ENCODE peak calls at places on chromosomes 4 and X, in eight cellular contexts. Y is aorta, Z is left ventricle myocardium inferior, G is fibroblast of the aortic adventitia, P is cardiac fibroblast, V is Caco-2, U is mammary epithelial cell, S is choroid plexus epithelial cell. K is an unnamed sample.

GRCh38 chr4:10607206-10607605 is 77.4 kb downstream of the CLNK start:
- DNase-seq in S (no peak), U (no peak), V (no peak), Y (no peak), G (no peak), P (no peak), Z (no peak), K (no peak)

GRCh38 chrX:69024931-69025330 is 140.3 kb downstream of the PJA1 start:
- DNase-seq in Z (peak), S (peak), Y (peak), U (peak), P (peak), V (no peak), G (peak), K (peak)

GRCh38 chrX:39762266-39762841 is 335.4 kb downstream of the BCOR start:
- DNase-seq in Z (no peak), S (peak), G (peak), V (no peak), Y (no peak), U (peak), P (peak), K (no peak)

GRCh38 chr4:2934077-2934812 is 29.0 kb downstream of the NOP14 start:
- DNase-seq in G (peak), V (peak), Z (peak), Y (peak), S (peak), P (peak), U (peak), K (peak)

GRCh38 chr4:40576651-40577480 is 52.8 kb downstream of the RBM47 start:
- DNase-seq in V (peak), S (peak), Y (peak), Z (peak), P (peak), G (peak), U (peak), K (no peak)

GRCh38 chr4:142016031-142016430 is 379.6 kb downstream of the IL15 start:
- DNase-seq in V (no peak), G (no peak), Z (no peak), S (no peak), U (no peak), P (no peak), Y (no peak), K (no peak)

GRCh38 chr4:169976951-169977350 is 49.2 kb downstream of the MFAP3L start:
- DNase-seq in S (no peak), Y (no peak), U (no peak), P (no peak), V (no peak), G (peak), Z (no peak), K (no peak)

GRCh38 chr4:137198791-137199190 is 333.5 kb downstream of the PCDH18 start:
- DNase-seq in S (no peak), V (no peak), Z (no peak), Y (no peak), U (no peak), G (no peak), P (no peak), K (no peak)

GRCh38 chrX:9340619-9341304 is 124.1 kb upstream of the TBL1X start:
- DNase-seq in G (peak), Z (peak), S (peak), Y (no peak), U (no peak), P (peak), V (no peak), K (peak)

GRCh38 chr4:158016511-158016910 is 156.3 kb downstream of the GASK1B start:
- DNase-seq in Y (no peak), Z (no peak), U (peak), G (peak), V (no peak), S (peak), P (peak), K (no peak)

GRCh38 chr4:145045180-145045579 is 52.8 kb downstream of the ANAPC10 start:
- DNase-seq in Y (no peak), G (no peak), Z (no peak), V (no peak), P (no peak), U (no peak), S (no peak), K (no peak)

GRCh38 chr4:71814433-71814832 is 30.6 kb upstream of the GC start:
- DNase-seq in P (no peak), Z (no peak), U (no peak), V (no peak), G (no peak), S (no peak), Y (no peak), K (peak)

DNA sequence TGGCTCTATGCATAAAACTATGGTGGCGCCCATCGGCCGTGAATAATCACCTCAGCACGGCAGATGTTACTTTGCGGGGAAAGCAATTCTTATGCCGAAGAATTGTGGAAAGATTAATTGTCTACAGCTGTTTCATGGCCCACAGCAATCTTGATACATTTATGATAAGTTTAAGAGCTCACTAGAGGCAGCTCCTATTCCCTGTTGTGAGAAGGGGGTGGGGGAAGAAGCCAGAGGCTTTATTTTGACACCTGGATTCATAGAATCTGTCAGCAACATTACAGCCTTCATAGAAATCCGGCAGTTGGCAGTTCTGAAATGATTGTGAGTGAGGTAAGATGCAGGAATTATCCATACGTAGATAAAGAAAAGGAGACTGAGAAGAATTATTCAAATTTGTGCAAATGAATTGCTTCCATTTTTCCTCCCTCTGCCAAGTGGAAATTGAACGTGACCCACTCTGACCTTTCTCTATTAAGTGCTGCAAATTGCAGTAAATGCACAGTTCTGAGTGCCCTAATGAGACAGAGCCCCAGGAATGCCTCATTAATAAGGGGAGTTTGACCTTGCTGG is 188.7 kb downstream of the GPAT3 start:
- DNase-seq in S (no peak), G (no peak), Z (no peak), P (no peak), U (no peak), Y (no peak), V (no peak), K (no peak)
- H3K4me3 ChIP-seq in S (no peak), G (no peak), Z (no peak), P (no peak), U (no peak), Y (no peak), V (no peak), K (no peak)

GRCh38 chrX:37348237-37349130 is 680 bp upstream of the PRRG1 start:
- DNase-seq in Y (no peak), P (peak), S (peak), U (no peak), Z (no peak), V (no peak), G (no peak), K (no peak)

GRCh38 chrX:37353646-37354045 is 4.5 kb downstream of the PRRG1 start:
- DNase-seq in S (no peak), U (no peak), V (no peak), Y (no peak), G (no peak), Z (no peak), P (no peak), K (no peak)

GRCh38 chrX:37347420-37347819 is 1.7 kb upstream of the PRRG1 start:
- DNase-seq in V (peak), S (peak), P (peak), Z (no peak), U (no peak), Y (no peak), G (peak), K (no peak)

GRCh38 chrX:37350034-37350365 is 836 bp downstream of the PRRG1 start:
- DNase-seq in Z (no peak), P (peak), V (no peak), S (no peak), U (peak), Y (no peak), G (peak), K (no peak)

GRCh38 chrX:37349131-37350033 is at the start of gene PRRG1:
- DNase-seq in Y (peak), U (peak), V (peak), S (peak), G (peak), Z (peak), P (peak), K (peak)
- H3K4me3 ChIP-seq in Y (peak), U (peak), V (peak), S (peak), G (peak), Z (peak), P (peak), K (peak)

GRCh38 chr4:113145519-113146291 is 96.3 kb downstream of the ANK2 start:
- DNase-seq in Z (peak), Y (no peak), G (no peak), S (no peak), P (no peak), V (no peak), U (no peak), K (peak)
- H3K4me3 ChIP-seq in Z (peak), Y (no peak), G (no peak), S (no peak), P (no peak), V (no peak), U (no peak), K (no peak)

GRCh38 chr4:76625316-76625715 is 190.3 kb downstream of the SHROOM3 start:
- DNase-seq in P (no peak), Y (no peak), U (no peak), Z (no peak), G (no peak), S (no peak), V (no peak), K (peak)

GRCh38 chr4:76626686-76627465 is 191.8 kb downstream of the SHROOM3 start:
- DNase-seq in G (no peak), V (peak), S (peak), Y (no peak), U (no peak), P (peak), Z (no peak), K (peak)

GRCh38 chr4:76634239-76634638 is 199.2 kb downstream of the SHROOM3 start:
- DNase-seq in P (peak), Z (no peak), S (peak), U (peak), Y (no peak), G (peak), V (no peak), K (no peak)

DNA sequence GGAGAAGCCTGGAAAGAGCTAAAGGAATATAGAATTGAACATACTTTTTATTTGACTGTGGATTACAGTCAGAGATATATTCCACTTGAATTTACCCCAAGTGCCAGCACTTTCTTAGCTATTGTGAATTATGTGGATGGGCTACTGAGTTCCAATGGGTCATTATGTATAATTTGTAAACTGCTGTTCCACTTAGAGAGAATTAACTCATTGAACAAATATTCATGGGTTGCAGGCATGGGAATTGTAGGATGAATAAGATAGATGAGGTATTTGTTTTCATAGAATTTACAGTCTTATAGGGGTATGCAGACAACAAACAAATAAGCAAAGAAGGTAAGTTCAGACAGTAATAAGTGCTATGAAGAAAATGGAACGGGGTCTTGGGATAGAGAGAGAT is 195.7 kb downstream of the SHROOM3 start:
- DNase-seq in G (no peak), Y (no peak), Z (no peak), P (no peak), S (no peak), V (no peak), U (no peak), K (no peak)
- H3K4me3 ChIP-seq in G (no peak), Y (no peak), Z (no peak), P (no peak), S (no peak), V (no peak), U (no peak), K (no peak)

GRCh38 chrX:49269768-49270248 is at the start of gene PPP1R3F:
- DNase-seq in U (no peak), V (no peak), Z (no peak), P (no peak), G (no peak), Y (peak), S (no peak), K (peak)

GRCh38 chrX:49272426-49272825 is 2.8 kb downstream of the PPP1R3F start:
- DNase-seq in U (no peak), S (no peak), Z (no peak), G (no peak), Y (peak), V (no peak), P (no peak), K (no peak)

GRCh38 chrX:49273181-49273727 is 3.7 kb downstream of the PPP1R3F start:
- DNase-seq in U (no peak), Y (peak), S (no peak), P (no peak), Z (no peak), V (no peak), G (no peak), K (no peak)

GRCh38 chrX:49270249-49270921 is 792 bp downstream of the PPP1R3F start:
- DNase-seq in Y (peak), G (no peak), S (no peak), Z (no peak), V (no peak), P (peak), U (no peak), K (peak)

DNA sequence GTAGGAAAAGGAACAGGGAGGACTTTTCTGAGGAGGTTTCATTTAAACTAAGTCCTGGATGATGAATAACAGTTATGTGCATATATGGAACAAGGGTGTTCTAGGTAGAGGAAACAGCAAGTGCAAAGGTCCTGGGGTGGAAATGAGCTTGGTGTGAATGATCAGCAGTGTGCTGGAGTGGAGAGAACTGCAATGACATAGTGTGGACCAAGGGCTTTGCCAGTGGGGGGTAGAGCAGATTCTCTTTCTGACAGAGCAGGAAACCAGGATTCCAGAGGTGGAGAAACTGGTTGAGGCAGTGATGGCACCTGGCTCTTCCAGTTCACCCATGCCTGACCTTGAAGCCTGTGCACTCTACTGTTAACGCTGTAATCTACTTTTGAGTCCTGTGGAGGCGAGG is 1.7 kb downstream of the PPP1R3F start:
- DNase-seq in Z (no peak), G (no peak), P (no peak), V (peak), S (no peak), U (no peak), Y (peak), K (no peak)
- H3K4me3 ChIP-seq in Z (peak), G (no peak), P (no peak), V (no peak), S (no peak), U (no peak), Y (no peak), K (no peak)

GRCh38 chrX:153692611-153693156 is 5.0 kb downstream of the SLC6A8 start:
- DNase-seq in G (no peak), Z (no peak), V (no peak), Y (no peak), P (no peak), U (no peak), S (no peak), K (no peak)

GRCh38 chrX:153692003-153692402 is 4.3 kb downstream of the SLC6A8 start:
- DNase-seq in U (no peak), V (no peak), Y (no peak), S (no peak), G (no peak), P (no peak), Z (no peak), K (no peak)

GRCh38 chrX:153693216-153694086 is 5.7 kb downstream of the SLC6A8 start:
- DNase-seq in V (no peak), P (no peak), Z (no peak), U (no peak), Y (peak), S (no peak), G (no peak), K (no peak)

GRCh38 chrX:153696100-153696499 is 8.4 kb downstream of the SLC6A8 start:
- DNase-seq in V (no peak), Z (no peak), S (no peak), P (no peak), Y (no peak), G (no peak), U (no peak), K (no peak)

DNA sequence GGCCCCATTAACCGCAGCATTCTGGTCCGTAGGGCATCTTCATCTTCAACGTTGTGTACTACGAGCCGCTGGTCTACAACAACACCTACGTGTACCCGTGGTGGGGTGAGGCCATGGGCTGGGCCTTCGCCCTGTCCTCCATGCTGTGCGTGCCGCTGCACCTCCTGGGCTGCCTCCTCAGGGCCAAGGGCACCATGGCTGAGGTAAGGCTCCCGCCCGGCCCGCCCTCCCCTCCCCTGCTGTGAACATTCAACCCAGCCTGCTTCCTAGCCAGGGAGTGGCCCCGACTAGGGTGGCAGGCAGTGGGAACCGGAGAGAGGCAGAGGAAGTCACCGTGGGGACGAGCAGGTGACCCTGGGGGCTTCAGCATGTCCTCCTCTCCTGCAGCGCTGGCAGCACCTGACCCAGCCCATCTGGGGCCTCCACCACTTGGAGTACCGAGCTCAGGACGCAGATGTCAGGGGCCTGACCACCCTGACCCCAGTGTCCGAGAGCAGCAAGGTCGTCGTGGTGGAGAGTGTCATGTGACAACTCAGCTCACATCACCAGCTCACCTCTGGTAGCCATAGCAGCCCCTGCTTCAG is 7.1 kb downstream of the SLC6A8 start:
- DNase-seq in Y (no peak), U (no peak), S (no peak), G (no peak), P (no peak), Z (no peak), V (no peak), K (no peak)
- H3K4me3 ChIP-seq in Y (no peak), U (no peak), S (no peak), G (no peak), P (no peak), Z (no peak), V (no peak), K (no peak)

GRCh38 chrX:136147320-136147901 is at the start of gene FHL1:
- DNase-seq in V (peak), Y (peak), U (no peak), S (peak), P (peak), Z (peak), G (no peak), K (peak)
- H3K4me3 ChIP-seq in V (peak), Y (peak), U (peak), S (peak), P (peak), Z (peak), G (peak), K (peak)

GRCh38 chr4:130648570-130648969 is 1552.6 kb downstream of the C4orf33 start:
- DNase-seq in S (no peak), U (no peak), G (no peak), Y (no peak), Z (no peak), V (no peak), P (no peak), K (no peak)
- H3K4me3 ChIP-seq in S (no peak), U (no peak), G (no peak), Y (no peak), Z (no peak), V (no peak), P (no peak), K (no peak)

GRCh38 chrX:130103605-130104004 is 6.7 kb downstream of the ELF4 start:
- DNase-seq in U (no peak), V (no peak), G (no peak), Y (no peak), Z (no peak), S (no peak), P (no peak), K (no peak)

GRCh38 chrX:130105226-130105625 is 5.1 kb downstream of the ELF4 start:
- DNase-seq in G (no peak), P (no peak), U (no peak), S (peak), Z (no peak), Y (no peak), V (no peak), K (no peak)

GRCh38 chrX:130108647-130109428 is 1.5 kb downstream of the ELF4 start:
- DNase-seq in S (no peak), V (peak), G (peak), Z (peak), P (peak), U (peak), Y (peak), K (peak)

GRCh38 chrX:130109429-130110378 is 593 bp downstream of the ELF4 start:
- DNase-seq in G (peak), S (no peak), P (peak), Y (peak), V (peak), Z (no peak), U (no peak), K (peak)

GRCh38 chrX:130106071-130106470 is 4.2 kb downstream of the ELF4 start:
- DNase-seq in Y (no peak), U (no peak), P (no peak), G (peak), V (no peak), S (no peak), Z (peak), K (no peak)
- H3K4me3 ChIP-seq in Y (no peak), U (no peak), P (no peak), G (no peak), V (no peak), S (no peak), Z (no peak), K (no peak)